ENCODE peak calls at places on chromosome 9, in five cellular contexts. V is colonic mucosa, R is body of pancreas, B is uterus, Q is ovary. A is an unnamed sample.

GRCh38 chr9:72552356-72552755 is 30.9 kb downstream of the TMC1 start:
- DNase-seq in R (no peak), Q (no peak), B (no peak), V (no peak), A (no peak)

GRCh38 chr9:84857224-84857623 is 187.7 kb downstream of the NTRK2 start:
- DNase-seq in Q (no peak), R (no peak), B (no peak), V (no peak), A (no peak)

GRCh38 chr9:92512622-92513021 is 23.2 kb downstream of the ECM2 start:
- DNase-seq in V (no peak), R (no peak), Q (no peak), B (no peak), A (no peak)

GRCh38 chr9:93949073-93949693 is 6.0 kb downstream of the BARX1 start:
- DNase-seq in V (no peak), R (no peak), B (no peak), Q (no peak), A (no peak)

GRCh38 chr9:122642226-122642625 is 15.2 kb downstream of the OR1B1 start:
- DNase-seq in B (no peak), V (no peak), R (no peak), Q (no peak), A (no peak)

GRCh38 chr9:117234178-117234577 is 180.7 kb downstream of the ASTN2 start:
- DNase-seq in Q (no peak), R (no peak), B (no peak), V (no peak), A (no peak)

GRCh38 chr9:114309096-114309495 is 13.8 kb upstream of the ORM1 start:
- DNase-seq in Q (peak), R (no peak), V (no peak), B (peak), A (peak)

GRCh38 chr9:114216081-114216480 is 60.7 kb downstream of the COL27A1 start:
- DNase-seq in R (peak), B (peak), V (no peak), Q (peak), A (peak)

GRCh38 chr9:4299006-4299795 is 667 bp downstream of the GLIS3 start:
- DNase-seq in R (peak), B (peak), V (peak), Q (peak), A (no peak)

GRCh38 chr9:84238652-84239051 is 101.9 kb downstream of the SLC28A3 start:
- DNase-seq in R (no peak), V (no peak), Q (no peak), B (no peak), A (no peak)

GRCh38 chr9:110126986-110127864 is 80.7 kb downstream of the C9orf152 start:
- DNase-seq in Q (peak), R (peak), B (peak), V (peak), A (no peak)

GRCh38 chr9:84397151-84397728 is 56.7 kb upstream of the SLC28A3 start:
- DNase-seq in R (peak), Q (peak), B (peak), V (peak), A (peak)

GRCh38 chr9:136754059-136754572 is 3.9 kb downstream of the LCN8 start:
- DNase-seq in R (no peak), B (no peak), Q (no peak), V (no peak), A (no peak)

GRCh38 chr9:128026255-128027165 is 40.6 kb downstream of the NAIF1 start:
- DNase-seq in B (no peak), V (peak), R (peak), Q (no peak), A (no peak)

GRCh38 chr9:38066167-38066906 is 2.7 kb downstream of the SHB start:
- DNase-seq in R (peak), V (peak), Q (no peak), B (no peak), A (peak)

GRCh38 chr9:134637241-134637640 is 4.4 kb upstream of the COL5A1 start:
- DNase-seq in B (no peak), R (no peak), V (no peak), Q (no peak), A (no peak)

GRCh38 chr9:26768196-26768595 is 124.4 kb downstream of the CAAP1 start:
- DNase-seq in Q (no peak), V (no peak), B (no peak), R (no peak), A (no peak)

GRCh38 chr9:118367383-118367782 is 663.2 kb downstream of the TLR4 start:
- DNase-seq in Q (no peak), R (no peak), V (no peak), B (no peak), A (no peak)

GRCh38 chr9:33416996-33417395 is 14.6 kb upstream of the AQP7 start:
- DNase-seq in B (no peak), V (no peak), R (no peak), Q (no peak), A (no peak)

GRCh38 chr9:6811436-6811835 is 53.7 kb downstream of the KDM4C start:
- DNase-seq in Q (no peak), B (no peak), R (no peak), V (no peak), A (no peak)

GRCh38 chr9:136512651-136513066 is 29.8 kb upstream of the SEC16A start:
- DNase-seq in R (no peak), Q (no peak), V (peak), B (no peak), A (no peak)

GRCh38 chr9:134700636-134701350 is 59.2 kb downstream of the COL5A1 start:
- DNase-seq in B (no peak), R (no peak), Q (no peak), V (no peak), A (no peak)

GRCh38 chr9:91812191-91812590 is 137.8 kb downstream of the ROR2 start:
- DNase-seq in V (no peak), B (no peak), Q (no peak), R (no peak), A (no peak)

GRCh38 chr9:69264526-69264925 is 60.5 kb upstream of the ENTREP1 start:
- DNase-seq in R (no peak), V (no peak), Q (no peak), B (no peak), A (no peak)

GRCh38 chr9:35518981-35519679 is 29.2 kb downstream of the RUSC2 start:
- DNase-seq in V (no peak), R (peak), Q (no peak), B (no peak), A (no peak)

GRCh38 chr9:91913986-91914385 is 36.0 kb downstream of the ROR2 start:
- DNase-seq in B (no peak), Q (no peak), V (no peak), R (no peak), A (no peak)

GRCh38 chr9:130118841-130119520 is 53.2 kb upstream of the NCS1 start:
- DNase-seq in Q (no peak), B (no peak), V (no peak), R (peak), A (no peak)

DNA sequence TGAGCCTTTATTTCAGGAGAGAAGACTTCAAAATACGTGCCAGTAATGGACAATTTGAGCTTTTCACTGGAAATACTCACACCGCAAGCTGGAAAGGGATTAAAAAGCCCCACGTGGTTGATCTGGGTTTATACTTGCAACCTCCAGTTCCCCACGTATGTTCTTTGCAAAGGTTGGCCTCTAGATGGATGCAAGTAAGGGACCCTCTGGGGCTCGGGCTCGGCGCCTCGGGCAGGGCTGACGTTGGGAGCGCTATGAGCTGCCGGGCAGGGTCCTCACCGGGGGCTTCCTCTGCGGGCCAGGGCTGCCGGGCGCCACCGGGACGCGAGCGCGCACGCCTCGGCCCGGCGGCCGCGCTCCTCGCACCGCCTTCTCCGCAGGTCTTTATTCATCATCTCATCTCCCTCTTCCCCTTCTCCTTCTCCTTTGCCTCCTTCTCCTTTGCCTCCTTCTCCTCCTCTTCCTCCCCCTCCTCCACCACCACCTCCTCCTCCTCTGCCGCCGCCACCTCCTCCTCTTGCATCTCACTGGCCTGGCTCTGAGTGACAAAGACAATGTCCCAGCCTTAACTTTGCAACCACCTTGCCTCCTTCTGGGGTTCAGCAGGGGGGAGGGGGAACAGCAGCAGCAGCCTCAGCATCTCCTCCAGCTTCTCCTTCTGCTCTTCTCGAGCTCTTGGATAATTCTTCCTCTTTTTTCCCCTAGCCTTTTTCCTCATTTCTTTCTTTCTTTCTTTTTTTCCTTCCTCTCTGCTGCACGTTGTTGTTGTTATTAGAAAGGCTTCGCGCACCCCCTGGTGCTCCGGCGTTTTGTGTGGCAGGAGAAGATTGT is 636 bp upstream of the ZNF462 start:
- DNase-seq in Q (peak), R (no peak), V (peak), B (peak), A (peak)
- TF ChIP-seq CTCF in Q (no peak), R (no peak), V (no peak), B (no peak), A (no peak)

GRCh38 chr9:131406567-131407436 is 12.9 kb downstream of the PRRC2B start:
- DNase-seq in Q (no peak), V (no peak), B (no peak), R (no peak), A (no peak)

GRCh38 chr9:131405858-131406566 is 12.1 kb downstream of the PRRC2B start:
- DNase-seq in V (no peak), B (no peak), R (no peak), Q (no peak), A (no peak)

GRCh38 chr9:131410051-131410491 is 16.2 kb downstream of the PRRC2B start:
- DNase-seq in Q (no peak), B (no peak), V (no peak), R (no peak), A (no peak)

GRCh38 chr9:131409458-131409992 is 15.6 kb downstream of the PRRC2B start:
- DNase-seq in Q (no peak), B (no peak), R (no peak), V (no peak), A (no peak)

DNA sequence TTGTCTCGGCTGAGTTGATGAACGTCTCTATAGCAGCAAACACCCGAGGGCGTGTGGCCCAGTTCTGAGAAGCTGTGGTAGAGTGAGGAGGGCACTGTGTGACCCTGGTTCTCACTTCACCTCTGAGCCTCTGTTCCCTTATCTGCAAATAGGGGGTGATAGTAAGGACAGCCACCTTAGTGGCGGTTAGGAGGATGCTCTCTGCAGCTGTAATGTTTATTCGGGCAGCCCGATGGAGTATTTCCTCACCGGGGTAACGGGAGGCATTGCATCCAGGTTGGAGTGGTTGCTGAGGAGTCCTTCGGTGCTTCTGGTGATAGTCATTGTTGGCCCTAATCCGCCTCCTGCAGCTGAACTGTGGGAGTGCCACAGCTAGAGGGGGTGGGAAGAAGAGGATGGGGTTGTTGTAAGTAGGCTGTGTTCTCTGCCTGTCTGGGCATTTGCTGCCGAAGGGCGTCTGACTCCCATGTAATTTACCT is 13.9 kb downstream of the PRRC2B start:
- DNase-seq in B (peak), R (peak), V (no peak), Q (no peak), A (peak)
- H3K4me3 ChIP-seq in B (no peak), R (no peak), V (no peak), Q (no peak), A (peak)

DNA sequence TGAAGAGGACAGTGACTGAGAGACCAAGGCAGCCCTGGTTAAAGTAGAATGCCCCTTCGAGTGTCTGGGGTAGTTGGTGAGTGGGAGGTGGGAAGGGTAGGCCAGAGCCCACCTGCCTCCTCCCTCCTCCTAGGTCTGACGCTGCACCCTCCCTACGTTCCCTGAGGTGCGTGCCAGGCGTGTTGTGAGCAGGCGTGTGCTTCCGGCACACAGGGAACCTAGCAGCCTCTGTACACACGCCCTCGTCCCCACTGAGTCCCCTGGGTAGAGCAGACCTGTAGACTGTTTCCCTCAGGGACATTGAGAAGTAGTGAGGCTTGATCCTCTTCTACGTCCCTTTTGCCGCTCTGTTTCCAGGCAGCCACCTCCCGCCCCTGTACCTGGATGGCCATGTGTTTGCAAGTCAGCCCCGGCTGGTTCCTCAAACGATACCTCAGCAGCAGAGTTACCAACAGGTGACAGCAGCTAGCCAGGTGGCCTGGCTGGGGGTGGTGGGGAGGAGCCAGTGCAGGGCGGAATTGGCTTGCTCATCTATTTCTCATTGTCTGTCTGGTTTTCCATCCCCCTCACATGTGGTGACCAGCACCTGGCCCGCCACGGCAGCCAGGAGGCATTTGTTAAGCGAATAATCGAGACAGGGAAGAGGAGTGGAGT is 16.9 kb upstream of the POMT1 start:
- DNase-seq in V (no peak), Q (no peak), R (peak), B (no peak), A (no peak)
- H3K27ac ChIP-seq in V (no peak), Q (no peak), R (no peak), B (no peak), A (no peak)

DNA sequence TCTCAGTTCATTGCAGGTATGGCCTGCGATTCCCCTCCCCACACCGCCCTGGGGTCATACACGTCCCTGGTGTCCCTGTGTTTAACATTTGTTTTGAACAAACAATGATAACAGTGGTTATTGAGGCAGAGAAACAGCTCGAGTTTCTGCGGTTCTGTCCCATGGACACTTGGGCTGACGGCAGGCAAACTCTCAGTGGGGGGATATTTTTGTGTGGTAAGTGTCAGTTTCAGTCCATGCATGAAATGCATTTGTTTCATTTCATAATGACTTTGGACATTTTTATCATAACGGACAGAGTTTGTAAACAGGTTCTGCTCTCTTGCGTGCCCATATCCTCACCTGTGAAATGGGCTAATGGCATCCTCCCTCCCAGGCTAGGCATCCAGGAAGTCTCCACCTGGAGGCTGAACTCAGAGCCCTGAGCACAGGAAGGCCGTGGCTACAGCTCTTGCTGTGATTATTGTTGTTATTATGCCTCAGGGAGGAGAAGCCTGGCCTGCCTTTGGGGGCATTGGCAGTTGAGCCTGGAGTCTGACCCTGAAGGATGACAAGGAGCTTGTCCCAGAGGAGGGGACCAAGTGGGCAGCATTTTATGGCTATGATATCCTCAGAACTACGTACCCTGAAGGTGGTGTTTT is 190.9 kb downstream of the GADD45G start:
- DNase-seq in B (no peak), Q (no peak), R (no peak), V (no peak), A (no peak)
- TF ChIP-seq CTCF in B (no peak), Q (no peak), R (no peak), V (no peak), A (no peak)

GRCh38 chr9:126448136-126448535 is 121.5 kb downstream of the MVB12B start:
- DNase-seq in B (no peak), V (no peak), Q (no peak), R (no peak), A (no peak)
- H3K4me3 ChIP-seq in B (no peak), V (no peak), Q (no peak), R (no peak), A (no peak)